ENCODE peak calls at places on chromosomes 11 and 22, in eight cellular contexts. V is WERI-Rb-1, Y is esophagus muscularis mucosa, L is GM10248, U is Calu3, H is upper lobe of right lung, E is glutamatergic neuron, I is lung. N is an unnamed sample.

GRCh38 chr11:115251126-115251525 is 253.1 kb downstream of the CADM1 start:
- DNase-seq in H (no peak), Y (no peak), U (no peak), I (no peak), V (no peak), E (no peak), L (no peak), N (no peak)

GRCh38 chr11:104892723-104893511 is 5.3 kb downstream of the CASP12 start:
- DNase-seq in Y (no peak), V (no peak), H (no peak), E (no peak), U (no peak), I (no peak), L (no peak), N (no peak)

GRCh38 chr11:35144103-35144741 is 5.3 kb downstream of the CD44 start:
- DNase-seq in L (peak; percentile 77), I (peak; percentile 64), Y (no peak), H (peak; percentile 67), V (no peak), E (no peak), U (peak; percentile 24), N (no peak)

GRCh38 chr11:129061466-129062194 is 119.0 kb upstream of the TP53AIP1 start:
- DNase-seq in H (no peak), Y (no peak), I (no peak), L (no peak), U (peak; percentile 52), E (no peak), V (no peak), N (no peak)

GRCh38 chr11:35009191-35009940 is 92.9 kb downstream of the PDHX start:
- DNase-seq in Y (no peak), H (no peak), I (peak; percentile 48), E (no peak), L (no peak), V (no peak), U (peak; percentile 81), N (no peak)

GRCh38 chr11:83659466-83659865 is 373.3 kb upstream of the CCDC90B start:
- DNase-seq in L (no peak), V (peak; percentile 65), E (no peak), U (no peak), H (no peak), Y (no peak), I (no peak), N (no peak)

GRCh38 chr11:97722721-97723120 is 1298.0 kb upstream of the CNTN5 start:
- DNase-seq in L (no peak), H (no peak), I (no peak), E (no peak), U (no peak), V (no peak), Y (no peak), N (no peak)

GRCh38 chr11:119369035-119369925 is 12.2 kb downstream of the USP2 start:
- DNase-seq in Y (no peak), V (no peak), U (no peak), E (no peak), L (no peak), H (peak; percentile 53), I (no peak), N (no peak)

GRCh38 chr11:64092119-64092760 is 56.5 kb downstream of the FLRT1 start:
- DNase-seq in Y (no peak), H (peak; percentile 74), V (no peak), E (no peak), U (no peak), L (no peak), I (no peak), N (no peak)

GRCh38 chr22:45310331-45311032 is 748 bp downstream of the FAM118A start:
- DNase-seq in V (no peak), L (no peak), U (no peak), H (no peak), E (peak; percentile 33), Y (no peak), I (no peak), N (no peak)

GRCh38 chr22:37844904-37845334 is 785 bp upstream of the ANKRD54 start:
- DNase-seq in I (no peak), Y (no peak), H (no peak), L (no peak), E (no peak), U (no peak), V (no peak), N (no peak)

GRCh38 chr11:113540416-113541330 is 65.5 kb upstream of the DRD2 start:
- DNase-seq in E (no peak), L (no peak), U (no peak), Y (no peak), H (no peak), I (no peak), V (no peak), N (no peak)

GRCh38 chr22:22759371-22759770 is 115.0 kb downstream of the GGTLC2 start:
- DNase-seq in Y (peak; percentile 39), V (no peak), L (no peak), I (peak; percentile 9), H (no peak), E (no peak), U (no peak), N (no peak)

GRCh38 chr22:22878211-22878570 is 9.4 kb upstream of the IGLL5 start:
- DNase-seq in Y (no peak), V (no peak), U (no peak), L (no peak), E (no peak), H (no peak), I (no peak), N (no peak)

GRCh38 chr11:120302001-120302805 is 22.9 kb upstream of the TLCD5 start:
- DNase-seq in E (no peak), H (peak; percentile 89), V (no peak), Y (no peak), I (peak; percentile 86), U (peak; percentile 65), L (no peak), N (no peak)

GRCh38 chr11:43150697-43151096 is 161.1 kb upstream of the API5 start:
- DNase-seq in E (no peak), V (no peak), Y (no peak), L (no peak), H (no peak), I (no peak), U (no peak), N (no peak)

GRCh38 chr11:85602551-85603218 is 24.5 kb downstream of the DLG2 start:
- DNase-seq in Y (no peak), E (no peak), H (no peak), U (no peak), L (no peak), V (no peak), I (no peak), N (no peak)

GRCh38 chr11:78646564-78647185 is 72.0 kb upstream of the NARS2 start:
- DNase-seq in E (peak; percentile 54), H (no peak), L (peak; percentile 57), V (peak; percentile 63), Y (peak; percentile 89), U (peak; percentile 74), I (peak; percentile 65), N (peak; percentile 67)

GRCh38 chr11:46112961-46113617 is 8.2 kb downstream of the PHF21A start:
- DNase-seq in H (no peak), U (peak; percentile 30), I (no peak), V (no peak), L (peak; percentile 49), E (no peak), Y (no peak), N (no peak)

GRCh38 chr11:25733777-25734176 is 598.2 kb upstream of the ANO3 start:
- DNase-seq in H (no peak), Y (no peak), V (no peak), I (no peak), U (no peak), E (no peak), L (no peak), N (no peak)
- TF ChIP-seq CTCF in H (peak; percentile 19), Y (no peak), V (no peak), I (no peak), U (no peak), E (no peak), L (no peak), N (no peak)

DNA sequence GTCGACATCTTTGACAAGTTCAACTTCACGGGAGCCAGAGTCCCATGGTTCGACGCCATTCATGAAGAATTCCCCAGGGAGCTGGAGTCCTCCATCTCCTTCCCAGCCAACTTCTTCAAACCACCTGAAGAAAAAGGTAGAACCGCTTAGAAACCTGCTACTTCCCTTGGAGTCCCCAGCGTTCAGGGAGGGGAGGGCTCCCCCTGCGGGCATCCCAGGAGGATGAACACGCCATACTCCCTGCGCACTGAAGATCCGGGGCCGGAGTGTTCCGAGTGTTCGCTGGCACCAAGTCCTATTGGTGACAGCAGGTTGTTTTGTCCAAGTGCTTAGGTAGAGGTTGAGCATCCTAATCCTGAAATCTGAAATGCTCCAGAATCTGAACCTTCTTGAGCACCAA is 51.7 kb upstream of the PRODH start:
- DNase-seq in I (no peak), U (peak; percentile 66), Y (no peak), V (peak; percentile 70), H (peak; percentile 68), L (peak; percentile 39), E (no peak), N (no peak)
- TF ChIP-seq CTCF in I (no peak), U (peak; percentile 21), Y (no peak), V (peak; percentile 64), H (peak; percentile 30), L (no peak), E (no peak), N (no peak)

GRCh38 chr11:76795285-76795935 is 12.3 kb downstream of the TSKU start:
- DNase-seq in H (no peak), Y (no peak), U (no peak), L (peak; percentile 12), E (no peak), I (no peak), V (no peak), N (no peak)

GRCh38 chr11:76796511-76797203 is 13.5 kb downstream of the TSKU start:
- DNase-seq in E (no peak), L (peak; percentile 15), I (no peak), Y (no peak), V (no peak), U (no peak), H (no peak), N (peak; percentile 64)

GRCh38 chr11:76794371-76795284 is 11.5 kb downstream of the TSKU start:
- DNase-seq in E (no peak), Y (no peak), L (peak; percentile 13), U (no peak), I (no peak), H (no peak), V (no peak), N (no peak)

GRCh38 chr11:76797341-76798201 is 14.4 kb downstream of the TSKU start:
- DNase-seq in Y (peak; percentile 86), H (no peak), U (no peak), I (no peak), V (no peak), L (peak; percentile 8), E (no peak), N (peak; percentile 87)

GRCh38 chr11:76795936-76796441 is 12.8 kb downstream of the TSKU start:
- DNase-seq in Y (no peak), L (peak; percentile 11), U (no peak), E (no peak), I (no peak), H (no peak), V (no peak), N (no peak)
- TF ChIP-seq CTCF in Y (no peak), L (no peak), U (no peak), E (no peak), I (no peak), H (no peak), V (no peak), N (no peak)

DNA sequence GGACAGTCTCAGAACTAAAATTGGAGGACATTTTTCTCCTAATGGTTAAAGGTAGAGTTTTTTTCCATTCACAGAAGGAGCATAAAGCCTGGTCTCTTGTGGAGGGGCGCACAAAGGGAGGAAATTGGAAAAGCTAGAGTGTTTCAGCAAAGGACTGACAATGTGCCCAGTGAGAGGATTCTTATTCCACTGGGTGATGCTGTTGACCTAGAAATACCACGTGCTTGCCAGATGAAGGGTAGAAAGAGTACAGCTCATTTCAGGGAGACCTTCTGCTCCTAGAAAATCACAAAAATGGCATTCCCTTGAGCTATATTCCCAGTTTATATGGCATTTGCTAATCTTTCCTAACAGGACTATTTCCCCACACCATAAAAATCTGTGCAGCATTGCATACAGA is 21.1 kb downstream of the MS4A6E start:
- DNase-seq in E (no peak), U (no peak), Y (no peak), L (no peak), V (no peak), H (no peak), I (no peak), N (no peak)
- TF ChIP-seq CTCF in E (no peak), U (no peak), Y (no peak), L (peak; percentile 29), V (peak; percentile 23), H (no peak), I (no peak), N (no peak)

N was measured in vagina.